ENCODE peak calls at places on chromosomes 16 and 17, in four cellular contexts. W is HepG2, K is HCT116, M is K562. X is an unnamed sample.

GRCh38 chr17:30905742-30906100 is 317 bp downstream of the TEFM start:
- DNase-seq in W (no peak), K (peak), M (peak), X (no peak)

GRCh38 chr16:995087-995486 is 13.5 kb downstream of the SOX8 start:
- DNase-seq in K (no peak), W (no peak), M (no peak), X (no peak)

GRCh38 chr17:45127583-45128300 is 4.6 kb downstream of the PLCD3 start:
- DNase-seq in W (peak), M (no peak), K (no peak), X (no peak)

GRCh38 chr16:64468515-64469090 is 653.3 kb downstream of the CDH11 start:
- DNase-seq in M (no peak), K (no peak), W (no peak), X (no peak)

GRCh38 chr17:794876-795275 is 12.7 kb downstream of the MRM3 start:
- DNase-seq in K (peak), W (peak), M (peak), X (peak)

GRCh38 chr17:82082456-82082855 is 15.6 kb downstream of the FASN start:
- DNase-seq in K (no peak), W (no peak), M (no peak), X (no peak)

GRCh38 chr16:11094838-11095565 is 150.6 kb downstream of the CLEC16A start:
- DNase-seq in M (no peak), W (no peak), K (no peak), X (no peak)

GRCh38 chr16:58038219-58038641 is 12.7 kb downstream of the MMP15 start:
- DNase-seq in W (no peak), K (no peak), M (no peak), X (no peak)

GRCh38 chr17:77353684-77354419 is 213.1 kb downstream of the SEC14L1 start:
- DNase-seq in K (no peak), M (no peak), W (no peak), X (no peak)

GRCh38 chr17:28313841-28314240 is 5.2 kb upstream of the TMEM97 start:
- DNase-seq in M (no peak), W (no peak), K (no peak), X (no peak)

GRCh38 chr17:75491680-75492079 is 23.7 kb downstream of the CASKIN2 start:
- DNase-seq in W (no peak), M (no peak), K (no peak), X (no peak)

GRCh38 chr16:54077412-54077821 is 209.2 kb downstream of the IRX3 start:
- DNase-seq in K (no peak), W (no peak), M (no peak), X (peak)

GRCh38 chr16:81238296-81239011 is at the start of gene BCO1:
- DNase-seq in M (no peak), K (no peak), W (peak), X (no peak)

GRCh38 chr17:37671028-37671812 is 28.0 kb upstream of the DDX52 start:
- DNase-seq in K (no peak), W (no peak), M (no peak), X (no peak)

GRCh38 chr16:57360321-57360935 is 1.8 kb downstream of the CCL22 start:
- DNase-seq in K (no peak), M (no peak), W (no peak), X (no peak)

GRCh38 chr16:70158261-70158939 is 15.2 kb upstream of the CLEC18C start:
- DNase-seq in K (no peak), M (peak), W (no peak), X (no peak)

GRCh38 chr16:8137581-8137980 is 452.7 kb downstream of the TMEM114 start:
- DNase-seq in M (no peak), W (no peak), K (no peak), X (no peak)

GRCh38 chr16:89584768-89585549 is 9.4 kb downstream of the CPNE7 start:
- DNase-seq in M (no peak), K (no peak), W (no peak), X (no peak)

GRCh38 chr17:82065193-82065637 is 389 bp downstream of the DUS1L start:
- DNase-seq in M (no peak), W (no peak), K (no peak), X (no peak)

GRCh38 chr17:56824503-56824902 is 9.2 kb downstream of the C17orf67 start:
- DNase-seq in M (no peak), K (no peak), W (no peak), X (no peak)

GRCh38 chr16:6684076-6684673 is 648.5 kb upstream of the RBFOX1 start:
- DNase-seq in M (peak), W (peak), K (no peak), X (peak)

GRCh38 chr17:61822326-61823285 is 40.7 kb downstream of the BRIP1 start:
- DNase-seq in K (no peak), W (no peak), M (no peak), X (no peak)
- TF ChIP-seq CTCF in K (no peak), W (no peak), M (no peak), X (no peak)

GRCh38 chr17:8476741-8477140 is 41.1 kb downstream of the NDEL1 start:
- DNase-seq in K (no peak), W (no peak), M (no peak), X (no peak)
- TF ChIP-seq POLR2AphosphoS5 in K (no peak), W (no peak), M (no peak), X (no peak)

GRCh38 chr17:17434477-17434876 is 42.3 kb upstream of the MED9 start:
- DNase-seq in K (no peak), W (no peak), M (no peak), X (no peak)

GRCh38 chr17:17433260-17433659 is 43.5 kb upstream of the MED9 start:
- DNase-seq in W (peak), K (no peak), M (no peak), X (no peak)

GRCh38 chr17:17437461-17437860 is 39.3 kb upstream of the MED9 start:
- DNase-seq in W (no peak), M (no peak), K (no peak), X (no peak)

GRCh38 chr17:17437893-17438292 is 38.9 kb upstream of the MED9 start:
- DNase-seq in K (no peak), M (no peak), W (no peak), X (no peak)

DNA sequence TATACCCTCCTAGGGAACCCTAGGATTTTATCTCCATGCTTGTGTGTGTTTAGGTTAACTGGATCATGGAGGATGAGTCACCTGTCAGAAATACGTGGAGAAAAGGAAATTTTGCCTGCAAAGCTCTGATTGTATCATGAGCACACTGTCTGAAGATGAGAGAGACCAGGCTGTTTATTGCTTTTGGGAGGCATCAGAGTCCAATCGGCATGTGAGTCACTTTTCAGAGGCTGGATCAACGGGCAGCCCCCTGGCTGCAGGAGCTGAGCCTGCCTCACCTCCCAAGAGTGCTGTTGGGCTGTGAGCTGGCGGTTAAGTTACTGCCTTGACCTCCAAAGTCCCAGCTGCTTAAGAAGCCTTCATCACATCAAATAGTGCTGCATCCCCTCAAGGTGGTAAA is 41.5 kb upstream of the MED9 start:
- DNase-seq in W (peak), M (no peak), K (no peak), X (no peak)
- TF ChIP-seq TCF7L2 in W (no peak), M (no peak), K (no peak), X (no peak)

DNA sequence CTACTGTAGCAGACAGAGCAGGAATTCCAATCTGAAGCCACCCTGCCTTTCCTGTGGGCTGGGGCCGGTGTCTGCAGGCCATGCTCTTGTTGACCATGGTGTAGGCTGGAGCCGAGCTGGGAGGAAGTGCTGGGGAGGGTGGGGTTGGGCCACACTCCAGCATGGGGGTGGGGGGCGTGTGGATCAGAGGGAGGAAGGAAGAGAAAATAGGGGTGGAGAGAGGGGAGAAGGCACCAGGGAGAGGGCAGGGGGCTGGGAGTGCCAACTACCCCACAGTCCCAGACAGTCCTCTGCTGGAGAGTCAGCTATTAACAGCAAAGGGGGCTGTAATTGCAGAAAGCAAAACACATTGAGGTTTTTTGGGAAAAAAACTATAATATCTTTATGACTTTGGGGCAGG is 54.2 kb upstream of the JPH3 start:
- DNase-seq in K (no peak), M (no peak), W (no peak), X (no peak)
- TF ChIP-seq CTCF in K (no peak), M (no peak), W (peak), X (no peak)

X was measured in Panc1.